ENCODE peak calls at places on chromosomes 5 and 9, in five cellular contexts. R, V, B, D and G are unnamed samples.

GRCh38 chr5:7385681-7386080 is 10.3 kb upstream of the ADCY2 start:
- DNase-seq in V (no peak), B (no peak), R (no peak), D (no peak), G (no peak)

GRCh38 chr9:114856210-114856941 is 50.5 kb upstream of the TNFSF15 start:
- DNase-seq in V (peak), D (no peak), B (no peak), R (peak), G (no peak)

GRCh38 chr5:126251024-126251423 is 172.2 kb upstream of the GRAMD2B start:
- DNase-seq in B (no peak), D (no peak), R (no peak), V (no peak), G (no peak)

GRCh38 chr5:141876628-141877477 is 1.4 kb downstream of the PCDH1 start:
- DNase-seq in B (peak), V (no peak), R (no peak), D (no peak), G (no peak)

GRCh38 chr9:124441291-124441690 is 9.0 kb upstream of the ADGRD2 start:
- DNase-seq in B (no peak), R (no peak), V (no peak), D (no peak), G (no peak)

GRCh38 chr9:15293727-15294405 is 13.2 kb downstream of the TTC39B start:
- DNase-seq in B (no peak), V (peak), D (no peak), R (no peak), G (no peak)

GRCh38 chr9:104984994-104985393 is 57.0 kb upstream of the ABCA1 start:
- DNase-seq in R (no peak), D (no peak), B (no peak), V (no peak), G (no peak)

GRCh38 chr5:180636016-180636402 is 13.4 kb downstream of the FLT4 start:
- DNase-seq in V (no peak), R (no peak), D (no peak), B (no peak), G (no peak)

GRCh38 chr9:69370430-69370829 is 45.4 kb downstream of the ENTREP1 start:
- DNase-seq in D (no peak), R (no peak), V (no peak), B (no peak), G (peak)

GRCh38 chr9:111599092-111599947 is at the start of gene PTGR1:
- DNase-seq in B (peak), R (peak), D (peak), V (peak), G (peak)

GRCh38 chr9:70609542-70610286 is 195.3 kb upstream of the KLF9 start:
- DNase-seq in D (peak), R (peak), B (no peak), V (peak), G (no peak)

GRCh38 chr5:158565017-158565789 is 534.5 kb downstream of the EBF1 start:
- DNase-seq in D (no peak), R (no peak), B (no peak), V (no peak), G (no peak)

GRCh38 chr9:136487672-136488071 is 4.8 kb upstream of the SEC16A start:
- DNase-seq in V (no peak), R (no peak), D (no peak), B (no peak), G (no peak)

GRCh38 chr9:34463098-34463900 is 4.7 kb downstream of the DNAI1 start:
- DNase-seq in B (peak), D (no peak), R (no peak), V (peak), G (no peak)

GRCh38 chr9:95937131-95937530 is 61.6 kb downstream of the ERCC6L2 start:
- DNase-seq in R (no peak), D (no peak), B (no peak), V (no peak), G (no peak)

GRCh38 chr9:134420281-134420835 is 94.1 kb downstream of the RXRA start:
- DNase-seq in B (no peak), D (no peak), R (no peak), V (no peak), G (no peak)

GRCh38 chr9:79694676-79695400 is 123.1 kb downstream of the TLE4 start:
- DNase-seq in B (no peak), R (peak), D (no peak), V (peak), G (no peak)

GRCh38 chr9:137828527-137829259 is 48.9 kb upstream of the CACNA1B start:
- DNase-seq in V (peak), R (no peak), D (no peak), B (no peak), G (no peak)

GRCh38 chr5:34923694-34924461 is 5.5 kb upstream of the DNAJC21 start:
- DNase-seq in R (peak), D (no peak), B (peak), V (peak), G (peak)

GRCh38 chr5:107873877-107874276 is 203.1 kb upstream of the EFNA5 start:
- DNase-seq in V (peak), B (no peak), D (no peak), R (no peak), G (no peak)

GRCh38 chr9:79977510-79978197 is 405.9 kb downstream of the TLE4 start:
- DNase-seq in R (no peak), D (no peak), V (peak), B (no peak), G (no peak)

GRCh38 chr9:13268469-13268868 is 11.0 kb downstream of the MPDZ start:
- DNase-seq in B (peak), R (no peak), D (no peak), V (peak), G (no peak)

GRCh38 chr9:77974414-77974813 is 57.2 kb downstream of the GNAQ start:
- DNase-seq in D (no peak), V (no peak), R (no peak), B (no peak), G (no peak)

GRCh38 chr5:43171441-43171840 is 20.6 kb upstream of the NIM1K start:
- DNase-seq in R (no peak), D (no peak), B (no peak), V (no peak), G (no peak)

GRCh38 chr5:127907907-127908306 is 175.7 kb upstream of the SLC12A2 start:
- DNase-seq in R (no peak), D (no peak), V (no peak), B (no peak), G (no peak)

GRCh38 chr9:82154573-82154972 is 166.0 kb downstream of the SPATA31D1 start:
- DNase-seq in D (no peak), R (no peak), V (no peak), B (no peak), G (no peak)

DNA sequence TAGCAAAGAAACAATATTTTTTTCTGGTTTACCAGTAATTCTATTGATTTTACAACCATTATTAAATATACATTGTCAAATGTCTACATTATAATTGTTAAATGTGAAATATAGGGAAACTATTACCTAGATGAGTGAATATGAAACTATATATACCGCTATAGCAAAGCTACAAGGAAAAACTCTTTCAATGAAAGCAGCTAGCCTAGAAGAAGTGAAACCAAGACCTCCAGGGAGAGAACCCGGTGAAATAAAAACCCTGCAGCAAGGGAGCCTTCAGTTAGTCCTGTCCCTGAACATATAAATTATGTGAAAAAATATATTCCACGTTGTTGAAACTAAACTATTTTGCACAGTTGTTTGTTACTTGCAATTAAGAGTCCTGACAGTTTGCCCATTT is 913.1 kb downstream of the EFNA5 start:
- DNase-seq in V (no peak), D (no peak), B (no peak), R (no peak), G (no peak)
- H3K4me3 ChIP-seq in V (no peak), D (no peak), B (no peak), R (no peak), G (no peak)

DNA sequence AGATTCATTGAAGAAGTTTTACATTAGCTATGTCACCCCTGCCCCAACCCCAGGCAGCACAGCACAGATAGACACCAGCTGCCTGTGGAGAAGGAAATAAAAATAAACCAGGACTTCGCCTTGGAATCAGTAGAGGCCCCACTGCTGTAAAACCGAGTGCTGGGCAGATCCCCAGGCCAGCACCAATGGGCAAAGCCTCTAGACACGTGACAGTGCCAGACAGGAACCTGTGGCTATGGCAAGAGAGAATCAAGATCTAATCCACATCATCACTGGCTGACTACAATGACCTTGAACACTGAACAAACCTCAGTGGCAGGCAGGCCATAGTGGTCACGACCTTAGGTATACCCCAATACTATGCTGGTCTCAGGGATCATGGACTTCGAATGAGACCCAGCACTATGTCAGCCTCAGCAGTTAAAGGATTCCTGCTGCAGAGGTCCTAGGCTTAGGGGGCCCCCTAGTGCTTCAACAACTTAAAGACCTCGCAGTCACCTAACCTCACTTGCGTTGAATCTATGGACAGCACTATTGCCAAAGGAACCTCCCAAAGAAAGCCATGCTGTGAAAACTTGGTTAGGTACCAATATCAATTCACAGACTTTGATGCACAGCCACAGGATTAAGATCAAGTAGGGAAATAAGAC is 2118.6 kb upstream of the C9orf72 start:
- DNase-seq in B (peak), D (no peak), V (peak), R (no peak), G (no peak)
- TF ChIP-seq CTCF in B (peak), D (no peak), V (peak), R (peak), G (peak)

GRCh38 chr9:106339882-106340281 is 523.1 kb upstream of the ZNF462 start:
- DNase-seq in D (no peak), R (no peak), V (no peak), B (no peak), G (no peak)
- H3K4me3 ChIP-seq in D (no peak), R (no peak), V (no peak), B (no peak), G (no peak)

GRCh38 chr5:66807743-66808142 is 211.6 kb downstream of the MAST4 start:
- DNase-seq in B (peak), R (peak), V (peak), D (no peak), G (no peak)
- TF ChIP-seq CTCF in B (peak), R (peak), V (peak), D (peak), G (peak)

GRCh38 chr9:129568560-129569505 is 52.1 kb downstream of the C9orf50 start:
- DNase-seq in B (peak), D (peak), R (no peak), V (peak), G (no peak)

GRCh38 chr9:129569506-129570449 is 51.1 kb downstream of the C9orf50 start:
- DNase-seq in D (no peak), B (peak), R (no peak), V (peak), G (no peak)

GRCh38 chr9:129566563-129567266 is 54.2 kb downstream of the C9orf50 start:
- DNase-seq in V (no peak), D (no peak), B (no peak), R (no peak), G (no peak)

GRCh38 chr9:129567329-129567728 is 53.6 kb downstream of the C9orf50 start:
- DNase-seq in V (no peak), R (no peak), B (no peak), D (no peak), G (no peak)

DNA sequence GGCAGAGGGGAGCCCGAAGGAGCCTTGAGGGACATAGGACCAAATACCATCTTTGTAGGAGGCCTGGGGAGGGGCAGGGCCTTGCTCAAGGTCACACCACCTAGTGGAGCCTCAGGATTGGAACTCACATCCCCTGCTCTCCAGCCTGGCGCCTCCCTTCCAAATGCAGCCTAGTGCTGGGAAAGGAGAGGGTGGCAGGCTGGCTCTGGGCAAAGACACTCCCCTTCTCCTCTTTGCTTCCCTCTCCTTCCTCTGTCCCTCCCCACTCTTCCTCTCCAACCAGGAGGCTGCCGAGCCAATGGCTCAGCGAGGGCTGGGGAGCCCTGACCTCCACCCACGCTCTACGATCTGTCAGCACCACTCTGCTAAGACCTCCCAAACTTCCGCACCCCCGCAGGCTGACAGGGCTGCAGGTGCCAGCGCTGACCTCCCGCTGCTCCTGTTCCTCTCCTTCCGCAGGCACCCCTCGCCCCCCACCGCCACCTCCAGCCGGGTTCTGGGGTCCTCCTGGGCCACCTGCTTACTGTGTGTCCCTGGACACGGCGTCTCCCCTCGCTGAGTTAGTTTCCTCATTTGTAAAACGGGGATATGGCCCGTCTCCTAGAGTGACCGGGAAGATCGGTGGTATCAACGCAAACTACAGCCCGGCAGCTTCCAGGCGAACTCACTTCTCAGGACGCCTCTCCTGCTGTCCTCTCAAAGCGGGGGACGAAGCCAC is 52.9 kb downstream of the C9orf50 start:
- DNase-seq in D (no peak), V (peak), R (no peak), B (peak), G (no peak)
- H3K4me3 ChIP-seq in D (peak), V (peak), R (peak), B (peak), G (peak)

GRCh38 chr9:32348289-32348688 is 36.2 kb upstream of the ACO1 start:
- DNase-seq in B (no peak), V (no peak), D (no peak), R (no peak), G (no peak)

GRCh38 chr9:32345243-32345642 is 39.2 kb upstream of the ACO1 start:
- DNase-seq in B (no peak), R (no peak), V (no peak), D (no peak), G (no peak)

GRCh38 chr9:32351845-32352244 is 32.6 kb upstream of the ACO1 start:
- DNase-seq in V (no peak), R (no peak), D (no peak), B (peak), G (no peak)

GRCh38 chr9:32350682-32351081 is 33.8 kb upstream of the ACO1 start:
- DNase-seq in R (no peak), D (no peak), B (peak), V (peak), G (no peak)
- TF ChIP-seq CTCF in R (peak), D (peak), B (peak), V (no peak), G (peak)

GRCh38 chr5:170587808-170588207 is 84.0 kb downstream of the KCNIP1 start:
- DNase-seq in V (no peak), D (no peak), B (no peak), R (no peak), G (no peak)

GRCh38 chr5:170591055-170591454 is 87.2 kb downstream of the KCNIP1 start:
- DNase-seq in D (no peak), R (no peak), B (peak), V (no peak), G (no peak)

GRCh38 chr5:170590537-170590936 is 86.7 kb downstream of the KCNIP1 start:
- DNase-seq in D (no peak), V (no peak), R (no peak), B (no peak), G (no peak)

GRCh38 chr5:170585278-170585677 is 81.5 kb downstream of the KCNIP1 start:
- DNase-seq in V (no peak), R (no peak), D (no peak), B (no peak), G (no peak)

DNA sequence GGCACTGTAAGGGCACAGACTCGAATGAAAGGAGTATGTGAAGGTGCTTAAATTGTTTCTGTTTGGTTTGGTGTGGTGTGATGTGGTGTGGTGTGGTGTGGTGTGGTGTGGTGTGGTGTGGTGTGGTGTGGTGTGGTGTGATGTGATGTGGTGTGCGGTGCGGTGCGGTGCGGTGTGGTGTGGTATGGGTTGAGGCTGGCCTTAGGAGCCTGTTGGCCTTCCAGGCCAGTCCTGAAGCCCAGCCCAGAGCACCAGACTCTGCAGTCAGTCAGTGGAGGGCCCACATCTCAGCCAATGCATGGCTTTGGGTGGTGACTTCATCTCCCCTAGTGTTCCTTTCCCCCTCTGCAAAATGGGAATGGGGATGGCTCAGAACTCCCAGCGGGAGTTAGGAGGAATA is 85.8 kb downstream of the KCNIP1 start:
- DNase-seq in B (no peak), V (no peak), D (no peak), R (no peak), G (no peak)
- H3K4me3 ChIP-seq in B (no peak), V (no peak), D (no peak), R (no peak), G (no peak)

DNA sequence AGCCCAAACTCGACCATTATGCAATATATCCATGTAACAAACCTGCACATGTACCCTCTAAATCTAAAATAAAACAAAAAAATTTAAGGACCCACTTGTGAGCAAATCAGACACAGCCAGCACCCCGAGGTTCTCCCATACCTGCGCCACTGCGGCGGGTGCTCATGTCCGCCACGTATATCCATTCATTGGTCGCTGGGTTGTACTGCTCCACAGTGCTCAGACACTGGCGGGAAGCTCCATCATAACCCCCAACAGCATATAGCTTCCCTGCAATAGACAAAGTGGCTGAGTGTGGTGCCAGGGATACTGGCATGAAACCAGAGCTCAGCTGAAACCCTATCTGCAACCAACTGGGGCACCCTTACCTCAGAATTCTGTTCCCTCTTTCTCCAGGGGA is 102.0 kb downstream of the KLHL3 start:
- DNase-seq in R (no peak), V (no peak), B (no peak), D (no peak), G (no peak)
- TF ChIP-seq CTCF in R (no peak), V (no peak), B (no peak), D (no peak), G (no peak)

GRCh38 chr5:123119334-123119986 is 30.4 kb downstream of the PRDM6 start:
- DNase-seq in B (peak), V (peak), D (no peak), R (no peak), G (no peak)
- H3K4me3 ChIP-seq in B (no peak), V (no peak), D (no peak), R (peak), G (no peak)

GRCh38 chr9:76926846-76927245 is 20.9 kb upstream of the PRUNE2 start:
- DNase-seq in B (no peak), D (no peak), V (no peak), R (no peak), G (no peak)

GRCh38 chr9:76927540-76928240 is 21.8 kb upstream of the PRUNE2 start:
- DNase-seq in D (no peak), V (peak), R (no peak), B (no peak), G (no peak)

GRCh38 chr9:76921161-76921560 is 15.2 kb upstream of the PRUNE2 start:
- DNase-seq in D (no peak), V (peak), B (no peak), R (no peak), G (no peak)

DNA sequence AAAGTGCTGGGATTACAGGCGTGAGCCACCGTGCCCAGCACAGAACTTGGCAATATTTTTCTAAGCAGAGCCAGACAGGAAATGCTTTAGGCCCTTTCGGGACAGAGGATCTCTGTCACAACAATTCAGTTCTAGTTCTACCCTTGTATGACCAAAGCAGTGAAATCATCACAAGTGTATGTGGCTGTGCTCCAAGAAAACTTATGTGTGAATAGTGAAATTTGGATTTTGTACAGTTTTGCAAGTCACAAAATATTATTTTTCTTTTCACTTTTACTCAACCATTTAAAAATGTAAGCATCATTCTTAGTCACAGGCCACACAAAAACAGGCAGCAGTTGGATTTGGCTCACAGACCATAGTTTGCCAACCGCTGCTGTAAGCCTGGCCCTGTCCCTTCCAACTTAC is 20.4 kb upstream of the PRUNE2 start:
- DNase-seq in V (peak), R (peak), D (no peak), B (no peak), G (no peak)
- TF ChIP-seq CTCF in V (no peak), R (no peak), D (no peak), B (no peak), G (no peak)